ENCODE peak calls at places on chromosomes 1 and 21, in six cellular contexts. V is NCI-H2081 treated with DMSO at 0.1 percent for 48 hours; O is psoas muscle; Y is pons; U is stimulated activated CD4-positive, alpha-beta T cell treated with anti-CD3 and anti-CD28 coated beads, Interleukin-1b, Interleukin-23, amount 100 ng/mL, for 1 hour; B is stimulated activated naive CD8-positive, alpha-beta T cell treated with anti-CD3 and anti-CD28 coated beads, Interleukin-15, amount 100 ng/mL, for 72 hours. S is an unnamed sample.

GRCh38 chr1:9872430-9873165 is 37.5 kb downstream of the CTNNBIP1 start:
- DNase-seq in V (no peak), O (peak; percentile 38), Y (no peak), U (no peak), B (no peak), S (peak; percentile 79)

GRCh38 chr1:226449823-226450222 is 41.9 kb upstream of the PARP1 start:
- DNase-seq in V (no peak), O (no peak), Y (no peak), U (no peak), B (no peak), S (no peak)

GRCh38 chr1:244988521-244988920 is 124.2 kb upstream of the HNRNPU start:
- DNase-seq in V (no peak), O (no peak), Y (no peak), U (no peak), B (no peak), S (no peak)

GRCh38 chr1:22207605-22208264 is 64.8 kb upstream of the WNT4 start:
- DNase-seq in V (no peak), O (no peak), Y (no peak), U (no peak), B (no peak), S (no peak)

GRCh38 chr1:212401838-212402582 is 12.7 kb downstream of the PACC1 start:
- DNase-seq in V (no peak), O (no peak), Y (no peak), U (no peak), B (no peak), S (no peak)

GRCh38 chr1:19257178-19257914 is 5.7 kb downstream of the MRTO4 start:
- DNase-seq in V (no peak), O (no peak), Y (no peak), U (no peak), B (no peak), S (no peak)

GRCh38 chr1:95115708-95116137 is 1.4 kb upstream of the TLCD4 start:
- DNase-seq in V (no peak), O (no peak), Y (no peak), U (no peak), B (no peak), S (no peak)

GRCh38 chr1:169250022-169250421 is 117.6 kb downstream of the NME7 start:
- DNase-seq in V (no peak), O (no peak), Y (peak; percentile 0), U (no peak), B (no peak), S (no peak)

GRCh38 chr1:246728311-246728710 is 4.1 kb downstream of the SCCPDH start:
- DNase-seq in V (no peak), O (no peak), Y (no peak), U (no peak), B (no peak), S (no peak)

GRCh38 chr1:89552481-89553194 is 28.0 kb downstream of the LRRC8B start:
- DNase-seq in V (peak; percentile 58), O (no peak), Y (no peak), U (no peak), B (no peak), S (no peak)

GRCh38 chr1:94399449-94399848 is 18.7 kb upstream of the ABCD3 start:
- DNase-seq in V (no peak), O (no peak), Y (no peak), U (no peak), B (no peak), S (no peak)

GRCh38 chr1:1597275-1597930 is 2.5 kb downstream of the FNDC10 start:
- DNase-seq in V (no peak), O (no peak), Y (no peak), U (no peak), B (no peak), S (no peak)

GRCh38 chr21:38386967-38387366 is 111.3 kb downstream of the ERG start:
- DNase-seq in V (no peak), O (no peak), Y (no peak), U (no peak), B (no peak), S (no peak)

GRCh38 chr1:21623411-21623961 is 45.7 kb downstream of the RAP1GAP start:
- DNase-seq in V (no peak), O (no peak), Y (no peak), U (no peak), B (no peak), S (peak; percentile 23)

S was measured in G401.